ENCODE peak calls at places on chromosomes 11 and 22, in eight cellular contexts. Z is nephron progenitor cell, L is activated B cell treated with CpG ODN at 0.5 μM for 24 hours, F is Calu3, B is B cell, P is osteocyte, D is AG04450, S is AG10803. W is an unnamed sample.

GRCh38 chr11:60836866-60837510 is 4.9 kb upstream of the CCDC86 start:
- DNase-seq in Z (no peak), L (no peak), F (no peak), B (no peak), P (no peak), D (no peak), S (no peak), W (no peak)

GRCh38 chr11:24755260-24755839 is 258.5 kb downstream of the LUZP2 start:
- DNase-seq in Z (no peak), L (no peak), F (no peak), B (no peak), P (no peak), D (no peak), S (no peak), W (no peak)

GRCh38 chr22:30586414-30586813 is 5.3 kb downstream of the PES1 start:
- DNase-seq in Z (no peak), L (no peak), F (no peak), B (no peak), P (no peak), D (no peak), S (no peak), W (no peak)

GRCh38 chr11:62842171-62842717 is 2.9 kb upstream of the WDR74 start:
- DNase-seq in Z (peak; percentile 50), L (peak; percentile 68), F (no peak), B (peak; percentile 52), P (no peak), D (no peak), S (no peak), W (no peak)

GRCh38 chr11:134519788-134520187 is 107.7 kb upstream of the B3GAT1 start:
- DNase-seq in Z (no peak), L (no peak), F (no peak), B (no peak), P (no peak), D (no peak), S (no peak), W (no peak)

GRCh38 chr22:37662039-37662438 is 3.5 kb downstream of the PDXP start:
- DNase-seq in Z (no peak), L (no peak), F (no peak), B (peak; percentile 50), P (no peak), D (no peak), S (no peak), W (no peak)

GRCh38 chr22:42001127-42001526 is 2.5 kb downstream of the WBP2NL start:
- DNase-seq in Z (no peak), L (no peak), F (no peak), B (no peak), P (no peak), D (no peak), S (no peak), W (no peak)

GRCh38 chr11:26953770-26954392 is 40.0 kb upstream of the FIBIN start:
- DNase-seq in Z (no peak), L (no peak), F (no peak), B (no peak), P (no peak), D (no peak), S (peak; percentile 56), W (peak; percentile 98)

GRCh38 chr11:104061851-104062521 is 25.5 kb downstream of the DDI1 start:
- DNase-seq in Z (no peak), L (no peak), F (no peak), B (no peak), P (no peak), D (no peak), S (peak; percentile 81), W (peak; percentile 82)

GRCh38 chr11:86627776-86628455 is 44.5 kb downstream of the ME3 start:
- DNase-seq in Z (no peak), L (no peak), F (no peak), B (no peak), P (no peak), D (no peak), S (peak; percentile 91), W (peak; percentile 75)

GRCh38 chr22:45064313-45065268 is 54.8 kb upstream of the PHF21B start:
- DNase-seq in Z (no peak), L (no peak), F (peak; percentile 5), B (no peak), P (no peak), D (peak; percentile 26), S (peak; percentile 63), W (peak; percentile 58)

GRCh38 chr11:65997286-65997685 is 4.7 kb downstream of the EIF1AD start:
- DNase-seq in Z (no peak), L (no peak), F (no peak), B (no peak), P (no peak), D (no peak), S (no peak), W (no peak)

GRCh38 chr11:81303265-81303664 is 1430.4 kb downstream of the FAM181B start:
- DNase-seq in Z (no peak), L (no peak), F (no peak), B (no peak), P (no peak), D (no peak), S (no peak), W (no peak)

GRCh38 chr11:119739975-119740374 is 11.0 kb upstream of the NECTIN1 start:
- DNase-seq in Z (no peak), L (no peak), F (no peak), B (no peak), P (no peak), D (no peak), S (no peak), W (no peak)

GRCh38 chr11:76288166-76288978 is 82.1 kb upstream of the WNT11 start:
- DNase-seq in Z (no peak), L (no peak), F (no peak), B (no peak), P (no peak), D (no peak), S (no peak), W (no peak)

GRCh38 chr22:24178021-24178431 is 3.3 kb upstream of the SUSD2 start:
- DNase-seq in Z (no peak), L (no peak), F (no peak), B (no peak), P (no peak), D (no peak), S (no peak), W (no peak)

GRCh38 chr22:24177456-24177855 is 3.8 kb upstream of the SUSD2 start:
- DNase-seq in Z (no peak), L (no peak), F (no peak), B (no peak), P (no peak), D (no peak), S (no peak), W (no peak)

GRCh38 chr22:24176630-24177029 is 4.7 kb upstream of the SUSD2 start:
- DNase-seq in Z (no peak), L (no peak), F (no peak), B (no peak), P (no peak), D (no peak), S (no peak), W (no peak)

GRCh38 chr22:24176040-24176439 is 5.2 kb upstream of the SUSD2 start:
- DNase-seq in Z (no peak), L (no peak), F (no peak), B (no peak), P (no peak), D (no peak), S (no peak), W (no peak)

DNA sequence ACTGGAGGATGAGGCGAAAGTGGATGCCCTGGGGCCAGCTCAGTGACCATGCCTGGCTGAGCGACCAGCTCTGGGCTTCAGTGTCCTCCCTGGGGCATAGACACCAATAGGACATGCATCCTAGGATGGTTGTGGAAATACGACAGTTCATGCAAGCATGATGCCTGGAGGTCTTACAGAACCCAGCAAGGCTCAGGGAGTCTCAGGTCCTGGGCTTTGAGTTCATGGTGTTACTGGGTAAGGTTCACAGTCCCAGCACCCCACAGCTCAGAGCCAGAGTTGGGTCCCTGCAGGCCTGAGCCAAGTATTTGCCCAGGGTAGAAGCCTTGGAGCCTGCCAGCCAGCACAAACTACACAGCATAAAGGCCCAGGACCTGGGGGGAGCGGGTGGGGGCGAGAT is 4.2 kb upstream of the SUSD2 start:
- DNase-seq in Z (no peak), L (no peak), F (no peak), B (no peak), P (no peak), D (no peak), S (no peak), W (no peak)
- TF ChIP-seq CTCF in Z (no peak), L (no peak), F (no peak), B (no peak), P (no peak), D (no peak), S (no peak), W (no peak)

GRCh38 chr11:126969865-126970479 is 30.6 kb downstream of the KIRREL3 start:
- DNase-seq in Z (peak; percentile 18), L (no peak), F (peak; percentile 47), B (no peak), P (no peak), D (no peak), S (peak; percentile 80), W (peak; percentile 53)
- TF ChIP-seq CTCF in Z (peak; percentile 66), L (no peak), F (peak; percentile 64), B (peak; percentile 7), P (peak; percentile 69), D (peak; percentile 92), S (peak; percentile 94), W (peak; percentile 70)

DNA sequence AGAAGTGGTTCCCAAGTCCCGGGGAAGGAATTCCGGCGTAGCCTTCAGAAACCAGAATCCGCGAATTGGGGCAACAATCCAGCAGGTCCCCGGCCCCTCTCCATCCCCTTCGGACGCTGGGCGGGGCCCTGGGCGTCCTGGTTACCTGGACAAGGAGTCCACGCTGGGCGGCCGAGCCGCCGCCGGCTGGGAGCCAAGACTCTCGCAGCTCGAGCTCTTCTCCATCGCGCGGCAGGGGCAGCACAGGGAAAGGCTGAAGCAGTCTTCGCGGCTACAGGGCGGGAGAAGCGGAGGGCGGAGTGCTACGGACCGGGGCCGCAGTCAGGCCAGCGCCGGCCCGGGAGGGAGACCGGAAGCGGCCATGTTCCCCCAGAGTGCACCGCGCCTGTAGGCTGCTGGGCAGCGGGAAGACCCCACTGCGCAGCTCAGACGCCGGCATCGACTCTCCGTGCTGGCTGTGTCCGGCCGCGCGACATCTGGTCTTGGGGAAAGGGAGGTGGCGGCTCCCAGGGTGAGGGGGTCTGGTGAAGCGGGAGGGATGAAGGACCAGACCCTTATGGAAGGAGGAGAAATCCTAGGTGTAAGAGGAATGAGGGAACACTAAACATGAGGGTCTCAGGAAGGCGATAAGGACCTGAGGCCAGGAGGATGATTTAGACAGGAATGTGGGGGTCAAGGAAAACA is at the start of gene MTMR2:
- DNase-seq in Z (peak; percentile 87), L (peak; percentile 60), F (peak; percentile 61), B (peak; percentile 53), P (peak; percentile 92), D (peak; percentile 29), S (peak; percentile 73), W (peak; percentile 67)
- TF ChIP-seq CTCF in Z (no peak), L (no peak), F (no peak), B (no peak), P (no peak), D (no peak), S (no peak), W (no peak)

DNA sequence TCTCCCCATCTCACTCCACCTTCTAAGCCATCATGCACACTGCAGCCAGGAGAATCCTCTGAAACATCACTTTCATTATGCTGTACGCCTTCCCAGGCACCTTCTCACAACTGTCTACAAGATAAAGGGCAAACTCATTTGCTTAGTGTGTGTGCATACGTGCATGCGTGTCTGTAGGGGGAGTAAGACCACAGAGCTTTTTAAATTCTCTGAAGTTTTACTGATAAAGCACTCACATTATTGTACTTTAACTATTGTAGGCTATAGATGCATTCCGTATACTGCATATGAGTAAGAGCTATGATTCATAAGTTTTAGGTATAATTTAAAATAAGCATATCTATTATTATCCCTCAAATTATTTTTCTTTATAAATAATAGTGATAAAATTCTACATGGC is 15.3 kb upstream of the ANKK1 start:
- DNase-seq in Z (no peak), L (no peak), F (no peak), B (no peak), P (no peak), D (no peak), S (no peak), W (peak; percentile 13)
- TF ChIP-seq CTCF in Z (no peak), L (no peak), F (no peak), B (no peak), P (peak; percentile 12), D (peak; percentile 42), S (no peak), W (peak; percentile 30)

W was measured in fibroblast of the aortic adventitia.